ENCODE peak calls at places on chromosomes 1 and 21, in eight cellular contexts. S, V, B, Y, I, K, F and X are unnamed samples.

GRCh38 chr1:152001631-152002584 is 8.2 kb upstream of the S100A10 start:
- DNase-seq in B (peak), I (peak), V (peak), F (no peak), K (peak), S (no peak), Y (peak), X (peak)

GRCh38 chr1:118214866-118215265 is 29.8 kb upstream of the SPAG17 start:
- DNase-seq in B (no peak), I (no peak), V (no peak), Y (no peak), F (no peak), K (no peak), S (no peak), X (no peak)

GRCh38 chr1:46333300-46334029 is 7.1 kb upstream of the NSUN4 start:
- DNase-seq in Y (peak), V (peak), K (peak), I (peak), B (no peak), F (peak), S (no peak), X (peak)

GRCh38 chr21:45570071-45570470 is 27.8 kb upstream of the SLC19A1 start:
- DNase-seq in V (no peak), Y (no peak), S (no peak), I (no peak), F (no peak), K (no peak), B (no peak), X (no peak)

GRCh38 chr1:179591592-179592580 is at the start of gene TDRD5:
- DNase-seq in V (peak), F (peak), S (no peak), B (no peak), Y (peak), K (no peak), I (no peak), X (no peak)

GRCh38 chr1:40980453-40981121 is 1.1 kb downstream of the CTPS1 start:
- DNase-seq in B (no peak), K (peak), V (peak), S (no peak), F (no peak), Y (peak), I (no peak), X (peak)

GRCh38 chr21:38982096-38982495 is 176.4 kb downstream of the ETS2 start:
- DNase-seq in S (no peak), V (no peak), I (peak), K (no peak), B (no peak), F (no peak), Y (no peak), X (no peak)

GRCh38 chr1:91809267-91809666 is 76.7 kb downstream of the TGFBR3 start:
- DNase-seq in I (no peak), K (no peak), V (no peak), S (no peak), B (no peak), F (no peak), Y (no peak), X (no peak)

DNA sequence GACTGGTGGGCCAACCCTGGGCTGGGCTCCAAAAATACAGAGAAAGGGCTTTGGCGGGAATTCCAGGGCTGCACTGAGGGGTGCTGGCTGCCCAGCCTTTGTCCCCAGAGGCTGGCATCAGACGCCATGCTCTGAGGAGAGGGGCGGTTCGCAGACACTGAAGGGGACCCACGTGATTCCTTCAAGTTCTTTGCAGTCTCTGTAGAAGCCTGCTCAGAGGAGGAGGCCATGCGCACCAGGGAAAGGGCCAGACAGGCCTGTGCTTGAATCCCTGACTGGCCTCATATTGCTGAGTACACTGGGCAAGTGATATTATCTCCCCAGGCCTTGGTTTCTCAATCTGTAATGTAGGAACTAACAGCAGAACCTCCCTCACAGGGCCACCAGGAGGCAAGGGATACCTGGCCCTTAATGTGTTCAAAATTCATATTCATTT is 119.5 kb downstream of the EPHB2 start:
- DNase-seq in S (no peak), F (peak), Y (peak), V (no peak), B (no peak), I (no peak), K (no peak), X (no peak)
- TF ChIP-seq CTCF in S (no peak), F (no peak), Y (peak), V (no peak), B (peak), I (peak), K (no peak), X (no peak)

DNA sequence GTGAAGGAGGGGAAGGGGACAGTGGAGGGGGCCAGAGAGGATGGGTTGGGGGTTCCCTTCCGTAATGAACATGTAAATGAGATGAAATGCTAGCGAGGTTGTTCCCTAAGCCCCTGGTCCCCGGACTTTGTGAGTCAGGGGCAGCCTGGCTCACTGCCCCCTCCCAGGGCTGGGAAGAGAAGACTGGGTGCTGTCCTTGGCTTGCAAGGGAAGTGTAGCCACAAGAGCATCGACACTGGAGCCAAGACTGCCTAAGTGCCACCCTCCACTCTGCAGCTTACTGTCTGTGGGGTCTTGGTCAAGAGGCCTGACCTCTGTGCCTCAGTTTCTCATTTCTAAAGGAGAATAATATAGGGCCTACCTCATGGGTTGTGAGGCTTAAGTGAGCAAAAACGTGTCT is 483 bp downstream of the PEAR1 start:
- DNase-seq in V (no peak), K (no peak), I (no peak), F (no peak), B (no peak), S (no peak), Y (no peak), X (peak)
- H3K4me3 ChIP-seq in V (peak), K (no peak), I (peak), F (peak), B (peak), S (peak), Y (no peak), X (peak)

DNA sequence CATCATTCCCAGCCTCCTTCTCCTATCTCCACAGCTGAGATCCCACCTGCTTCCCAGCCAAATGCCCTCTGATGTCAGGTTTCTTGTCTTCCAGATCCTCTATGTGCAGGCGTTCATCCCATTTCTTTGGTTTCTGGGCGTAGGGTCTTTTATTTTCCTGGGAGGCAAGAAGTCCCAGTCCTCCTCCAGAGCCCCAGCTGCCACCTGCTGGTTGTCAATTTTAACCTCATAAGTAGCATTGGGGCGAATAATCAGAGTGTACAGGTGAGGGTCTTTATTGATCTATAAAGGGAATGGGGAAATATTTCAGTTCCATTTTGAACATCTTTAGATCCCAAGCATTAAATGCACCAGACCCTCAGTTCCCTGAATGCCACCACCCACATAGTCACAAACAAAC is 47.2 kb upstream of the EPS15 start:
- DNase-seq in I (no peak), Y (no peak), S (no peak), V (no peak), B (no peak), F (no peak), K (no peak), X (no peak)
- TF ChIP-seq CTCF in I (peak), Y (no peak), S (no peak), V (no peak), B (no peak), F (no peak), K (peak), X (no peak)

GRCh38 chr1:232110281-232111090 is 483.9 kb downstream of the DISC1 start:
- DNase-seq in Y (no peak), I (peak), F (peak), B (peak), K (no peak), S (no peak), V (no peak), X (peak)
- H3K4me3 ChIP-seq in Y (no peak), I (no peak), F (no peak), B (no peak), K (no peak), S (no peak), V (no peak), X (no peak)

DNA sequence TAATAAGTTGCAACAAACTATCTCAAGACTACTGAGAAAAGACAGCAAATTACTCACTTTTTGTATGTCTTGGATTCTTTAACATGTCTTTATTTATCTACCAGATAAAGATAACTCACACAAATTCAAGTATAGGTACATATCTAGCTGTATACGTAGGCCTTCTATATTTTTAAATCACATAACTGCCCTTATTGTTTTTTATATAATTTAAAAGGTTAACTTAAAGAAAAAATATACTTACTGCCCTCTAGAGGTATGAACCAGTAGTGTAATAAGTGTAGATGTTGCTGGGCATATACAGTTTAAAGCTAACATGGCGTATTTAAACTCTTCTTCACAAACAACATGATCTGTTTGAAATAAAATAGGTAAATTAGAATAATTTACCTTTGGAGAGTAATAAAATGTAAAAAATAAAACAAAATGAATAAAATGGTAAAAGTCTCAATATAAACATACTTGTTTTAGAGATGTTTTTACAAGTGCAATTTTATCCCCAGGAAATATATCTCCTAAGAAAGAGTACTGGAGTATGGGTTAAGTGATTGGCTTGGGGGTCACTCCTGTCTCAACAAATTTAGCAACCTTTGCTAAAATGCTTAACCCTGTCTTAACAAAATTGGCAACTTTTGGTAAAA is 235.2 kb downstream of the KCNT2 start:
- DNase-seq in F (no peak), Y (peak), V (no peak), K (peak), I (peak), S (no peak), B (no peak), X (peak)
- TF ChIP-seq CTCF in F (peak), Y (peak), V (peak), K (no peak), I (peak), S (peak), B (no peak), X (peak)

GRCh38 chr1:239617259-239617658 is 230.9 kb downstream of the CHRM3 start:
- DNase-seq in S (no peak), K (no peak), I (no peak), V (no peak), B (no peak), F (no peak), Y (no peak), X (no peak)

GRCh38 chr1:239619190-239619589 is 232.8 kb downstream of the CHRM3 start:
- DNase-seq in B (no peak), F (no peak), I (no peak), S (no peak), Y (no peak), K (no peak), V (no peak), X (no peak)

DNA sequence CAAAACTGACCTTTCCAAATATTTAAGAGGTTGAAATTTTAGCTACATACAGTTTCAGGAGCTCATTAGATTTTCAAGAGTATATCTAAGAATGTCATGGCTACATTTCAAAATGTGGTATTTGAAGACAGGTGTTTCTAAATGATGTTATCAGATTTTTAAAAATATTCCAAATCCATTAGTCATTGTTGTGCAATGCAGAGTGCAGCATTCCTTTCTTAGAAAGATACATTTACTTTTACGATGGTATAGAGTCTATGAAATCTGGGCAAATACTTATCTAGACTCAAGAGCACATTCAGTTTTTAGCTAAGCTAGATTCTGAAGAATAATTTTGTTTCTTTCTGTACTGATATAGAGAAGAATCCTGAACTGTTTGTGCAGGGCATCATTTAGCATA is 230.3 kb downstream of the CHRM3 start:
- DNase-seq in I (no peak), K (no peak), Y (no peak), B (no peak), S (no peak), F (no peak), V (no peak), X (no peak)
- H3K4me3 ChIP-seq in I (no peak), K (no peak), Y (no peak), B (no peak), S (no peak), F (no peak), V (no peak), X (no peak)

DNA sequence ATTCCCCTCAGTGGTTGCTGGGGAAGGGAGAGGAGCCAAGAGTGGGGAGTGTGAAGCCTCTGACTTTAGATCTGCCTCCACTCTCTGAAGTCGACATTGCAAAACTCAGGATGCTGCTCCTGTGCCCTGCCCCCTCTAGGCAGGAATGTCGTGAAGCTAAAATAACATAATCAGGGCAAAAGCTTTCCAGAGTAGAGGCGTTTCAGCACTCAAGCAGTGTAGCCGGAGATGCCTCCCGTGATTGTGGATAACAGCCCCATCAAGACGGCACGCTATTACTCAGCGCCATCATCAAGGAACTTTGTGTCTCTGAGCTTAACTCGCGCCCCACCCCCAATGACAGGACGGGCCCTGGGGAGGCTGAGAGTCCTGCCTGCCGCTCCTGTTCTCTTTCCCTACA is 60.0 kb downstream of the FBXO2 start:
- DNase-seq in I (peak), V (no peak), Y (peak), S (no peak), K (peak), B (no peak), F (no peak), X (peak)
- TF ChIP-seq CTCF in I (peak), V (no peak), Y (peak), S (peak), K (no peak), B (peak), F (peak), X (peak)